ENCODE peak calls at places on chromosome 20, in five cellular contexts. J, P, L, G and S are unnamed samples.

GRCh38 chr20:47681977-47682812 is 103.1 kb downstream of the SULF2 start:
- DNase-seq in J (no peak), P (no peak), L (no peak), G (no peak), S (no peak)

GRCh38 chr20:57928181-57928967 is 218.6 kb upstream of the PMEPA1 start:
- DNase-seq in J (no peak), P (no peak), L (no peak), G (no peak), S (no peak)

GRCh38 chr20:44208770-44209169 is 1.8 kb downstream of the OSER1 start:
- DNase-seq in J (no peak), P (no peak), L (no peak), G (no peak), S (no peak)

GRCh38 chr20:40797425-40797824 is 108.4 kb upstream of the MAFB start:
- DNase-seq in J (no peak), P (peak), L (no peak), G (peak), S (no peak)

GRCh38 chr20:63536997-63537524 is at the start of gene PTK6:
- DNase-seq in J (no peak), P (no peak), L (no peak), G (no peak), S (no peak)

GRCh38 chr20:60428651-60429050 is 470.4 kb downstream of the CDH26 start:
- DNase-seq in J (no peak), P (no peak), L (no peak), G (no peak), S (no peak)

GRCh38 chr20:9139106-9139808 is 70.4 kb downstream of the PLCB4 start:
- DNase-seq in J (no peak), P (no peak), L (no peak), G (no peak), S (no peak)

GRCh38 chr20:23111307-23111943 is 25.3 kb upstream of the CD93 start:
- DNase-seq in J (peak), P (no peak), L (no peak), G (peak), S (no peak)

GRCh38 chr20:32908334-32909292 is 49.9 kb downstream of the EFCAB8 start:
- DNase-seq in J (no peak), P (no peak), L (no peak), G (no peak), S (no peak)

GRCh38 chr20:59027746-59028320 is 4.3 kb downstream of the ATP5F1E start:
- DNase-seq in J (no peak), P (no peak), L (no peak), G (no peak), S (no peak)

GRCh38 chr20:64210661-64211369 is 44.7 kb upstream of the PCMTD2 start:
- DNase-seq in J (no peak), P (no peak), L (no peak), G (no peak), S (no peak)